ENCODE peak calls at places on chromosomes 3 and 15, in six cellular contexts. One of them, this sample, is unnamed.

GRCh38 chr15:90261811-90262210 is 3.7 kb upstream of the NGRN start:
- DNase-seq in NAMALWA: no peak
- DNase-seq in iris pigment epithelial cell: peak; percentile 56
- DNase-seq in EL: peak; percentile 36
- DNase-seq in left cardiac atrium: no peak
- DNase-seq in activated gamma-delta T cell treated with Interleukin-2 at 50 U/mL for 16 hours: no peak
- DNase-seq in this sample: no peak

GRCh38 chr3:72312339-72312738 is 527.4 kb upstream of the PROK2 start:
- DNase-seq in NAMALWA: no peak
- DNase-seq in iris pigment epithelial cell: no peak
- DNase-seq in EL: no peak
- DNase-seq in left cardiac atrium: no peak
- DNase-seq in activated gamma-delta T cell treated with Interleukin-2 at 50 U/mL for 16 hours: no peak
- DNase-seq in this sample: no peak

GRCh38 chr3:56126632-56127031 is 341.6 kb downstream of the ERC2 start:
- DNase-seq in NAMALWA: no peak
- DNase-seq in iris pigment epithelial cell: no peak
- DNase-seq in EL: no peak
- DNase-seq in left cardiac atrium: no peak
- DNase-seq in activated gamma-delta T cell treated with Interleukin-2 at 50 U/mL for 16 hours: no peak
- DNase-seq in this sample: no peak

GRCh38 chr15:72341361-72341760 is 21.4 kb upstream of the CELF6 start:
- DNase-seq in NAMALWA: no peak
- DNase-seq in iris pigment epithelial cell: no peak
- DNase-seq in EL: no peak
- DNase-seq in left cardiac atrium: no peak
- DNase-seq in activated gamma-delta T cell treated with Interleukin-2 at 50 U/mL for 16 hours: no peak
- DNase-seq in this sample: no peak

GRCh38 chr3:23612296-23612891 is 193.4 kb upstream of the UBE2E1 start:
- DNase-seq in NAMALWA: no peak
- DNase-seq in iris pigment epithelial cell: peak; percentile 78
- DNase-seq in EL: peak; percentile 74
- DNase-seq in left cardiac atrium: peak; percentile 34
- DNase-seq in activated gamma-delta T cell treated with Interleukin-2 at 50 U/mL for 16 hours: no peak
- DNase-seq in this sample: no peak

GRCh38 chr3:190631295-190631694 is 117.4 kb downstream of the IL1RAP start:
- DNase-seq in NAMALWA: no peak
- DNase-seq in iris pigment epithelial cell: no peak
- DNase-seq in EL: no peak
- DNase-seq in left cardiac atrium: no peak
- DNase-seq in activated gamma-delta T cell treated with Interleukin-2 at 50 U/mL for 16 hours: no peak
- DNase-seq in this sample: no peak

GRCh38 chr15:92899910-92900711 is at the start of gene CHD2:
- DNase-seq in NAMALWA: peak; percentile 94
- DNase-seq in iris pigment epithelial cell: peak; percentile 89
- DNase-seq in EL: peak; percentile 87
- DNase-seq in left cardiac atrium: peak; percentile 52
- DNase-seq in activated gamma-delta T cell treated with Interleukin-2 at 50 U/mL for 16 hours: peak; percentile 62
- DNase-seq in this sample: peak; percentile 72

GRCh38 chr3:167978071-167978470 is 117.7 kb downstream of the GOLIM4 start:
- DNase-seq in NAMALWA: no peak
- DNase-seq in iris pigment epithelial cell: no peak
- DNase-seq in EL: no peak
- DNase-seq in left cardiac atrium: no peak
- DNase-seq in activated gamma-delta T cell treated with Interleukin-2 at 50 U/mL for 16 hours: no peak
- DNase-seq in this sample: no peak

GRCh38 chr3:57983734-57984518 is 24.3 kb upstream of the FLNB start:
- DNase-seq in NAMALWA: peak; percentile 86
- DNase-seq in iris pigment epithelial cell: peak; percentile 95
- DNase-seq in EL: peak; percentile 95
- DNase-seq in left cardiac atrium: peak; percentile 80
- DNase-seq in activated gamma-delta T cell treated with Interleukin-2 at 50 U/mL for 16 hours: peak; percentile 10
- DNase-seq in this sample: peak; percentile 75

GRCh38 chr3:38730281-38730680 is 80.8 kb upstream of the SCN5A start:
- DNase-seq in NAMALWA: no peak
- DNase-seq in iris pigment epithelial cell: peak; percentile 85
- DNase-seq in EL: peak; percentile 43
- DNase-seq in left cardiac atrium: no peak
- DNase-seq in activated gamma-delta T cell treated with Interleukin-2 at 50 U/mL for 16 hours: no peak
- DNase-seq in this sample: peak; percentile 33

GRCh38 chr3:45011756-45012441 is 14.2 kb upstream of the CLEC3B start:
- DNase-seq in NAMALWA: peak; percentile 16
- DNase-seq in iris pigment epithelial cell: peak; percentile 87
- DNase-seq in EL: peak; percentile 98
- DNase-seq in left cardiac atrium: peak; percentile 81
- DNase-seq in activated gamma-delta T cell treated with Interleukin-2 at 50 U/mL for 16 hours: no peak
- DNase-seq in this sample: peak; percentile 90

GRCh38 chr3:13884851-13885703 is 5.2 kb upstream of the WNT7A start:
- DNase-seq in NAMALWA: peak; percentile 64
- DNase-seq in iris pigment epithelial cell: no peak
- DNase-seq in EL: peak; percentile 27
- DNase-seq in left cardiac atrium: no peak
- DNase-seq in activated gamma-delta T cell treated with Interleukin-2 at 50 U/mL for 16 hours: peak; percentile 67
- DNase-seq in this sample: peak; percentile 22

GRCh38 chr15:65757256-65757655 is 34.8 kb downstream of the DENND4A start:
- DNase-seq in NAMALWA: no peak
- DNase-seq in iris pigment epithelial cell: no peak
- DNase-seq in EL: no peak
- DNase-seq in left cardiac atrium: no peak
- DNase-seq in activated gamma-delta T cell treated with Interleukin-2 at 50 U/mL for 16 hours: no peak
- DNase-seq in this sample: no peak

GRCh38 chr3:184414418-184415228 is 34.8 kb downstream of the CHRD start:
- DNase-seq in NAMALWA: peak; percentile 26
- DNase-seq in iris pigment epithelial cell: no peak
- DNase-seq in EL: no peak
- DNase-seq in left cardiac atrium: no peak
- DNase-seq in activated gamma-delta T cell treated with Interleukin-2 at 50 U/mL for 16 hours: no peak
- DNase-seq in this sample: no peak

GRCh38 chr3:71551286-71551919 is 32.1 kb downstream of the FOXP1 start:
- DNase-seq in NAMALWA: no peak
- DNase-seq in iris pigment epithelial cell: peak; percentile 83
- DNase-seq in EL: peak; percentile 74
- DNase-seq in left cardiac atrium: no peak
- DNase-seq in activated gamma-delta T cell treated with Interleukin-2 at 50 U/mL for 16 hours: no peak
- DNase-seq in this sample: no peak

GRCh38 chr3:139324456-139324855 is 19.4 kb upstream of the MRPS22 start:
- DNase-seq in NAMALWA: no peak
- DNase-seq in iris pigment epithelial cell: no peak
- DNase-seq in EL: no peak
- DNase-seq in left cardiac atrium: no peak
- DNase-seq in activated gamma-delta T cell treated with Interleukin-2 at 50 U/mL for 16 hours: no peak
- DNase-seq in this sample: no peak

GRCh38 chr3:188236241-188236640 is 82.3 kb downstream of the LPP start:
- DNase-seq in NAMALWA: peak; percentile 62
- DNase-seq in iris pigment epithelial cell: no peak
- DNase-seq in EL: no peak
- DNase-seq in left cardiac atrium: no peak
- DNase-seq in activated gamma-delta T cell treated with Interleukin-2 at 50 U/mL for 16 hours: no peak
- DNase-seq in this sample: no peak

GRCh38 chr15:70033529-70034140 is 64.1 kb downstream of the TLE3 start:
- DNase-seq in NAMALWA: no peak
- DNase-seq in iris pigment epithelial cell: peak; percentile 31
- DNase-seq in EL: peak; percentile 63
- DNase-seq in left cardiac atrium: peak; percentile 41
- DNase-seq in activated gamma-delta T cell treated with Interleukin-2 at 50 U/mL for 16 hours: no peak
- DNase-seq in this sample: no peak

GRCh38 chr3:74302959-74303358 is 311.5 kb downstream of the CNTN3 start:
- DNase-seq in NAMALWA: no peak
- DNase-seq in iris pigment epithelial cell: no peak
- DNase-seq in EL: no peak
- DNase-seq in left cardiac atrium: no peak
- DNase-seq in activated gamma-delta T cell treated with Interleukin-2 at 50 U/mL for 16 hours: no peak
- DNase-seq in this sample: no peak

GRCh38 chr3:108159865-108160264 is 62.4 kb downstream of the IFT57 start:
- DNase-seq in NAMALWA: no peak
- DNase-seq in iris pigment epithelial cell: peak; percentile 69
- DNase-seq in EL: peak; percentile 84
- DNase-seq in left cardiac atrium: no peak
- DNase-seq in activated gamma-delta T cell treated with Interleukin-2 at 50 U/mL for 16 hours: no peak
- DNase-seq in this sample: no peak

GRCh38 chr3:23740517-23741402 is 65.0 kb upstream of the UBE2E1 start:
- DNase-seq in NAMALWA: no peak
- DNase-seq in iris pigment epithelial cell: peak; percentile 44
- DNase-seq in EL: peak; percentile 25
- DNase-seq in left cardiac atrium: no peak
- DNase-seq in activated gamma-delta T cell treated with Interleukin-2 at 50 U/mL for 16 hours: no peak
- DNase-seq in this sample: peak; percentile 44

GRCh38 chr3:77475545-77475944 is 435.6 kb downstream of the ROBO2 start:
- DNase-seq in NAMALWA: no peak
- DNase-seq in iris pigment epithelial cell: no peak
- DNase-seq in EL: no peak
- DNase-seq in left cardiac atrium: no peak
- DNase-seq in activated gamma-delta T cell treated with Interleukin-2 at 50 U/mL for 16 hours: no peak
- DNase-seq in this sample: no peak

GRCh38 chr3:16583551-16583950 is 21.7 kb downstream of the DAZL start:
- DNase-seq in NAMALWA: no peak
- DNase-seq in iris pigment epithelial cell: peak; percentile 33
- DNase-seq in EL: peak; percentile 8
- DNase-seq in left cardiac atrium: no peak
- DNase-seq in activated gamma-delta T cell treated with Interleukin-2 at 50 U/mL for 16 hours: no peak
- DNase-seq in this sample: no peak

GRCh38 chr15:77901921-77902750 is 175.4 kb downstream of the TBC1D2B start:
- DNase-seq in NAMALWA: peak; percentile 63
- DNase-seq in iris pigment epithelial cell: no peak
- DNase-seq in EL: no peak
- DNase-seq in left cardiac atrium: no peak
- DNase-seq in activated gamma-delta T cell treated with Interleukin-2 at 50 U/mL for 16 hours: no peak
- DNase-seq in this sample: no peak

GRCh38 chr15:63970723-63971426 is 75.4 kb downstream of the DAPK2 start:
- DNase-seq in NAMALWA: no peak
- DNase-seq in iris pigment epithelial cell: peak; percentile 18
- DNase-seq in EL: no peak
- DNase-seq in left cardiac atrium: no peak
- DNase-seq in activated gamma-delta T cell treated with Interleukin-2 at 50 U/mL for 16 hours: no peak
- DNase-seq in this sample: no peak

GRCh38 chr3:129473766-129474152 is 33.7 kb downstream of the IFT122 start:
- DNase-seq in NAMALWA: no peak
- DNase-seq in iris pigment epithelial cell: no peak
- DNase-seq in EL: no peak
- DNase-seq in left cardiac atrium: no peak
- DNase-seq in activated gamma-delta T cell treated with Interleukin-2 at 50 U/mL for 16 hours: no peak
- DNase-seq in this sample: no peak

GRCh38 chr3:160437083-160437455 is 12.5 kb downstream of the TRIM59 start:
- DNase-seq in NAMALWA: no peak
- DNase-seq in iris pigment epithelial cell: no peak
- DNase-seq in EL: no peak
- DNase-seq in left cardiac atrium: no peak
- DNase-seq in activated gamma-delta T cell treated with Interleukin-2 at 50 U/mL for 16 hours: no peak
- DNase-seq in this sample: peak; percentile 49

GRCh38 chr3:33768578-33768977 is 29.9 kb upstream of the PDCD6IP start:
- DNase-seq in NAMALWA: no peak
- DNase-seq in iris pigment epithelial cell: no peak
- DNase-seq in EL: no peak
- DNase-seq in left cardiac atrium: no peak
- DNase-seq in activated gamma-delta T cell treated with Interleukin-2 at 50 U/mL for 16 hours: no peak
- DNase-seq in this sample: no peak

GRCh38 chr3:102460579-102460978 is 25.8 kb downstream of the ZPLD1 start:
- DNase-seq in NAMALWA: no peak
- DNase-seq in iris pigment epithelial cell: no peak
- DNase-seq in EL: no peak
- DNase-seq in left cardiac atrium: no peak
- DNase-seq in activated gamma-delta T cell treated with Interleukin-2 at 50 U/mL for 16 hours: no peak
- DNase-seq in this sample: no peak

GRCh38 chr15:93617443-93617842 is 528.4 kb upstream of the RGMA start:
- DNase-seq in NAMALWA: no peak
- DNase-seq in iris pigment epithelial cell: no peak
- DNase-seq in EL: no peak
- DNase-seq in left cardiac atrium: peak; percentile 20
- DNase-seq in activated gamma-delta T cell treated with Interleukin-2 at 50 U/mL for 16 hours: no peak
- DNase-seq in this sample: no peak

GRCh38 chr3:180855364-180855763 is 57.1 kb upstream of the FXR1 start:
- DNase-seq in NAMALWA: peak; percentile 43
- DNase-seq in iris pigment epithelial cell: no peak
- DNase-seq in EL: peak; percentile 4
- DNase-seq in left cardiac atrium: no peak
- DNase-seq in activated gamma-delta T cell treated with Interleukin-2 at 50 U/mL for 16 hours: no peak
- DNase-seq in this sample: no peak

GRCh38 chr3:73656241-73656890 is 31.6 kb upstream of the PDZRN3 start:
- DNase-seq in NAMALWA: no peak
- DNase-seq in iris pigment epithelial cell: peak; percentile 21
- DNase-seq in EL: peak; percentile 67
- DNase-seq in left cardiac atrium: no peak
- DNase-seq in activated gamma-delta T cell treated with Interleukin-2 at 50 U/mL for 16 hours: no peak
- DNase-seq in this sample: no peak

GRCh38 chr3:194124221-194124620 is 11.7 kb upstream of the HES1 start:
- DNase-seq in NAMALWA: no peak
- DNase-seq in iris pigment epithelial cell: no peak
- DNase-seq in EL: no peak
- DNase-seq in left cardiac atrium: no peak
- DNase-seq in activated gamma-delta T cell treated with Interleukin-2 at 50 U/mL for 16 hours: no peak
- DNase-seq in this sample: no peak

This sample was measured in SJSA1.